ENCODE peak calls at places on chromosome 13, in six cellular contexts. One of them, this sample, is unnamed.

GRCh38 chr13:108176685-108177274 is 38.6 kb downstream of the LIG4 start:
- DNase-seq in Peyer's patch: peak; percentile 52
- DNase-seq in pancreas: peak; percentile 25
- DNase-seq in PC-3: peak; percentile 67
- DNase-seq in kidney: no peak
- DNase-seq in body of pancreas: peak; percentile 70
- DNase-seq in this sample: no peak

GRCh38 chr13:21009036-21009435 is 52.4 kb downstream of the LATS2 start:
- DNase-seq in Peyer's patch: no peak
- DNase-seq in kidney: no peak
- DNase-seq in pancreas: no peak
- DNase-seq in PC-3: no peak
- DNase-seq in body of pancreas: no peak
- DNase-seq in this sample: no peak

GRCh38 chr13:23876265-23876664 is 12.9 kb downstream of the MIPEP start:
- DNase-seq in kidney: no peak
- DNase-seq in PC-3: peak; percentile 47
- DNase-seq in body of pancreas: peak; percentile 58
- DNase-seq in pancreas: peak; percentile 29
- DNase-seq in Peyer's patch: no peak
- DNase-seq in this sample: no peak

GRCh38 chr13:25429466-25429865 is 57.7 kb downstream of the ATP8A2 start:
- DNase-seq in PC-3: no peak
- DNase-seq in pancreas: no peak
- DNase-seq in body of pancreas: no peak
- DNase-seq in kidney: no peak
- DNase-seq in Peyer's patch: no peak
- DNase-seq in this sample: no peak

GRCh38 chr13:113460064-113460555 is 6.8 kb upstream of the ADPRHL1 start:
- DNase-seq in kidney: no peak
- DNase-seq in body of pancreas: no peak
- DNase-seq in pancreas: no peak
- DNase-seq in PC-3: no peak
- DNase-seq in Peyer's patch: no peak
- DNase-seq in this sample: no peak

GRCh38 chr13:31923134-31923763 is 108.3 kb upstream of the FRY start:
- DNase-seq in body of pancreas: no peak
- DNase-seq in pancreas: no peak
- DNase-seq in kidney: no peak
- DNase-seq in PC-3: no peak
- DNase-seq in Peyer's patch: no peak
- DNase-seq in this sample: no peak

GRCh38 chr13:77981191-77981925 is 62.7 kb upstream of the EDNRB start:
- DNase-seq in kidney: no peak
- DNase-seq in pancreas: no peak
- DNase-seq in body of pancreas: no peak
- DNase-seq in PC-3: no peak
- DNase-seq in Peyer's patch: no peak
- DNase-seq in this sample: no peak

GRCh38 chr13:33278923-33279322 is 6.6 kb downstream of the STARD13 start:
- DNase-seq in pancreas: no peak
- DNase-seq in PC-3: no peak
- DNase-seq in kidney: no peak
- DNase-seq in body of pancreas: no peak
- DNase-seq in Peyer's patch: no peak
- DNase-seq in this sample: no peak

GRCh38 chr13:62997038-62997619 is 1581.5 kb upstream of the PCDH20 start:
- DNase-seq in PC-3: no peak
- DNase-seq in kidney: no peak
- DNase-seq in body of pancreas: no peak
- DNase-seq in Peyer's patch: no peak
- DNase-seq in pancreas: no peak
- DNase-seq in this sample: no peak
- H3K4me3 ChIP-seq in PC-3: no peak overlapping the region
- H3K4me3 ChIP-seq in kidney: no peak overlapping the region
- H3K4me3 ChIP-seq in body of pancreas: no peak overlapping the region
- H3K4me3 ChIP-seq in Peyer's patch: no peak overlapping the region
- H3K4me3 ChIP-seq in pancreas: no peak overlapping the region
- H3K4me3 ChIP-seq in this sample: no peak overlapping the region

DNA sequence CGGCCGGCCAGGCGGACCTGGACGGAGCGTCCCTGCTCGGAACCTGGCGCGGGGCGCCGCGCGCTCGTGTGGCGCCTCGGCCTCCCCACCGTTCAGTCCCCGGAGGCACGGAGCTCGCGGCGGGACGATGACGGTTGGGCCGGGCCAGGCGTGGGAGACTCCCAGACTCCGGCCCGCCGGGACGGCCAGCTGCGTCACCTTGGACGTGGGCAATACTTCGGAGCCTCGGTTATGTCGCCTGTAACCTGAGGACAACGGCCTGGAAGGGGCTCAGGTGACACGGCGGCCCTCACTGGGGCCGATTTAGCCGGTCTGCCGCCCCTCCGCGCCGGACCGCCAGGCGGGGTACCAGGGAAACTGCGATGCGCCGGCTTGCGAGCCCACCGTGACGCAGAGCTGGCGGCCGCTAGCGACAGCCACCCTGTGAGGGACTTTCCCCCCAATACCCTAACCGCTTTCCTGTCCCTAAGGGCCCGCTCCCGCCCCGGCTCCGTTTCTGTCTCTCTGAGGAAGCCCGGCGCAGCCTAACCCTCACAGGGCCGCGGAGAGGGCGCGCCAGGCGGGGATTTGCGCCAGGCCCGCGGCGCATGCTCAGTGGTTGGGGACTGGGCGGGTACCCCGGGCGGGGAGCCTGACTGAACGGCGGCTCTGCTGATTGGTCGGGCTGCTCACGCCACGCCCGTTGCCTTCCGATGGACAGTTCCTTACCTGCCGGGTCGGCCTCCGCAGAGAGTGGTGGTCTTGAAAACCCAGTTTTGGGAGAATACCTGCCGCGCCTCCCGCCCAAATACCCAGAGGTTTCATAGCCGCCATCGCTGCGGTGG is 109.5 kb upstream of the DOCK9 start:
- DNase-seq in Peyer's patch: peak; percentile 90
- DNase-seq in PC-3: peak; percentile 84
- DNase-seq in kidney: peak; percentile 96
- DNase-seq in pancreas: peak; percentile 93
- DNase-seq in body of pancreas: peak; percentile 93
- DNase-seq in this sample: peak; percentile 94
- TF ChIP-seq CTCF in Peyer's patch: peak; percentile 40
- TF ChIP-seq CTCF in PC-3: peak; percentile 11
- TF ChIP-seq CTCF in kidney: no peak
- TF ChIP-seq CTCF in pancreas: no peak
- TF ChIP-seq CTCF in body of pancreas: peak; percentile 38
- TF ChIP-seq CTCF in this sample: peak; percentile 16

GRCh38 chr13:99758465-99759162 is 213.0 kb downstream of the ZIC5 start:
- DNase-seq in Peyer's patch: no peak
- DNase-seq in kidney: no peak
- DNase-seq in PC-3: no peak
- DNase-seq in pancreas: no peak
- DNase-seq in body of pancreas: no peak
- DNase-seq in this sample: no peak
- H3K4me1 ChIP-seq in Peyer's patch: no peaks in the 10 kb centered on the region
- H3K4me1 ChIP-seq in kidney: peaks cover 2% of the 10 kb centered on the region
- H3K4me1 ChIP-seq in PC-3: no peaks in the 10 kb centered on the region
- H3K4me1 ChIP-seq in pancreas: no peaks in the 10 kb centered on the region
- H3K4me1 ChIP-seq in body of pancreas: no peaks in the 10 kb centered on the region
- H3K4me1 ChIP-seq in this sample: no peaks in the 10 kb centered on the region

GRCh38 chr13:73859841-73860240 is 274.4 kb downstream of the KLF12 start:
- DNase-seq in Peyer's patch: no peak
- DNase-seq in pancreas: no peak
- DNase-seq in body of pancreas: no peak
- DNase-seq in PC-3: no peak
- DNase-seq in kidney: no peak
- DNase-seq in this sample: no peak

GRCh38 chr13:73865027-73865426 is 269.2 kb downstream of the KLF12 start:
- DNase-seq in Peyer's patch: no peak
- DNase-seq in pancreas: no peak
- DNase-seq in body of pancreas: no peak
- DNase-seq in kidney: no peak
- DNase-seq in PC-3: no peak
- DNase-seq in this sample: no peak

GRCh38 chr13:73861136-73861535 is 273.1 kb downstream of the KLF12 start:
- DNase-seq in pancreas: no peak
- DNase-seq in PC-3: no peak
- DNase-seq in kidney: no peak
- DNase-seq in Peyer's patch: no peak
- DNase-seq in body of pancreas: no peak
- DNase-seq in this sample: no peak

GRCh38 chr13:73857106-73857505 is 277.1 kb downstream of the KLF12 start:
- DNase-seq in kidney: no peak
- DNase-seq in PC-3: no peak
- DNase-seq in Peyer's patch: no peak
- DNase-seq in pancreas: no peak
- DNase-seq in body of pancreas: no peak
- DNase-seq in this sample: no peak

GRCh38 chr13:73860501-73860900 is 273.7 kb downstream of the KLF12 start:
- DNase-seq in Peyer's patch: no peak
- DNase-seq in PC-3: no peak
- DNase-seq in body of pancreas: no peak
- DNase-seq in pancreas: no peak
- DNase-seq in kidney: no peak
- DNase-seq in this sample: no peak
- H3K4me3 ChIP-seq in Peyer's patch: no peak overlapping the region
- H3K4me3 ChIP-seq in PC-3: no peak overlapping the region
- H3K4me3 ChIP-seq in body of pancreas: no peak overlapping the region
- H3K4me3 ChIP-seq in pancreas: no peak overlapping the region
- H3K4me3 ChIP-seq in kidney: no peak overlapping the region
- H3K4me3 ChIP-seq in this sample: no peak overlapping the region

This sample was measured in MM.1S.